ENCODE peak calls at places on chromosomes 12 and 14, in eight cellular contexts. V, C, B, D, Q, P, T and N are unnamed samples.

GRCh38 chr14:22821193-22822016 is 6.2 kb upstream of the SLC7A7 start:
- DNase-seq in Q (no peak), P (no peak), D (no peak), C (no peak), B (no peak), T (no peak), V (peak; percentile 60), N (no peak)

GRCh38 chr12:50542448-50542847 is 37.7 kb downstream of the DIP2B start:
- DNase-seq in P (no peak), B (peak; percentile 47), C (no peak), V (no peak), T (no peak), Q (no peak), D (no peak), N (no peak)

GRCh38 chr14:55417955-55418354 is 6.3 kb upstream of the ATG14 start:
- DNase-seq in C (no peak), D (no peak), T (no peak), V (no peak), Q (no peak), P (no peak), B (no peak), N (no peak)

GRCh38 chr12:64099430-64099829 is 122.7 kb downstream of the KICS2 start:
- DNase-seq in V (no peak), P (no peak), B (no peak), D (no peak), Q (no peak), C (no peak), T (no peak), N (no peak)

GRCh38 chr12:119964876-119965275 is 24.2 kb upstream of the BICDL1 start:
- DNase-seq in Q (no peak), D (no peak), B (no peak), T (no peak), C (no peak), V (no peak), P (no peak), N (no peak)

GRCh38 chr12:46977976-46978375 is 101.4 kb upstream of the PCED1B start:
- DNase-seq in C (no peak), T (no peak), D (no peak), B (no peak), P (no peak), Q (no peak), V (no peak), N (no peak)

GRCh38 chr12:114918535-114919233 is 234.7 kb upstream of the TBX3 start:
- DNase-seq in P (no peak), Q (no peak), T (no peak), C (no peak), B (no peak), D (no peak), V (no peak), N (no peak)

GRCh38 chr14:99363051-99363450 is 91.1 kb upstream of the BCL11B start:
- DNase-seq in T (no peak), V (no peak), P (no peak), D (no peak), B (no peak), C (no peak), Q (no peak), N (no peak)

GRCh38 chr14:24032727-24033418 is 18.9 kb upstream of the CARMIL3 start:
- DNase-seq in D (no peak), P (peak; percentile 69), Q (no peak), B (no peak), T (no peak), C (no peak), V (no peak), N (no peak)

GRCh38 chr12:2163172-2163927 is 110.6 kb downstream of the CACNA1C start:
- DNase-seq in C (no peak), P (peak; percentile 91), B (no peak), V (peak; percentile 91), Q (no peak), T (no peak), D (peak; percentile 94), N (no peak)

GRCh38 chr14:47674546-47675238 is 713 bp downstream of the MDGA2 start:
- DNase-seq in V (no peak), P (no peak), D (no peak), B (no peak), C (no peak), T (peak; percentile 26), Q (peak; percentile 65), N (peak; percentile 52)

GRCh38 chr12:112929715-112930114 is 8.6 kb upstream of the OAS3 start:
- DNase-seq in V (no peak), D (no peak), T (no peak), Q (no peak), B (no peak), P (no peak), C (no peak), N (no peak)

GRCh38 chr14:39395555-39396254 is 36.5 kb downstream of the FBXO33 start:
- DNase-seq in Q (no peak), P (no peak), B (no peak), D (no peak), T (no peak), V (no peak), C (no peak), N (no peak)

GRCh38 chr12:106123110-106123509 is 15.6 kb downstream of the NUAK1 start:
- DNase-seq in C (no peak), B (no peak), P (no peak), T (no peak), Q (no peak), D (no peak), V (no peak), N (no peak)

GRCh38 chr12:120759591-120760348 is 34.1 kb downstream of the ACADS start:
- DNase-seq in P (no peak), B (no peak), Q (no peak), C (no peak), T (no peak), D (no peak), V (no peak), N (no peak)

GRCh38 chr14:69247691-69248440 is 12.1 kb upstream of the GALNT16 start:
- DNase-seq in Q (no peak), V (no peak), P (peak; percentile 77), B (no peak), C (no peak), T (no peak), D (peak; percentile 75), N (no peak)

GRCh38 chr12:44582521-44582920 is 293.6 kb downstream of the NELL2 start:
- DNase-seq in Q (no peak), B (no peak), C (no peak), V (no peak), P (no peak), D (no peak), T (no peak), N (no peak)

DNA sequence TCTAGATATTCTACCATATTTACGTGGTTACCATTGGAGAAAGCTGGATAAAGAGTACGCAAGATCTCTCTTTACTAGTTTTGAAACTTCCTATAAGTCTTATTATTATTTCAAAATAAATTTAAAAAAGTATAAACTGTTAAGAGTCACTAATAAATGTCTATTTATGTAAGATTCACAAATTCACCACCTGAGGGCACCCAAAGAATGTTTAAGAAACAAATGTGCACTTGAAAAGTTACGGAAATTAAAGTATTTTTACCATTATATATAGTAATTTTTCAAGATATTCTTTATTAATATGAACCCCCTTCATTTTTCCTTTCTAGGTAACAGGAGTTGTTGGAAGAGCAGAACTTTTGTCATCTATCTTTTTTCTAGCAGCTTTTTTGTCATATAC is 11.9 kb downstream of the TMTC3 start:
- DNase-seq in C (no peak), Q (peak; percentile 9), P (no peak), B (peak; percentile 26), V (no peak), D (no peak), T (no peak), N (no peak)
- TF ChIP-seq CTCF in C (no peak), Q (peak; percentile 42), P (peak; percentile 20), B (no peak), V (no peak), D (no peak), T (no peak), N (peak; percentile 30)

GRCh38 chr12:6201199-6201608 is 1.0 kb downstream of the CD9 start:
- DNase-seq in B (no peak), Q (peak; percentile 35), T (no peak), C (no peak), D (no peak), V (peak; percentile 86), P (no peak), N (no peak)
- TF ChIP-seq CTCF in B (no peak), Q (no peak), T (no peak), C (no peak), D (no peak), V (no peak), P (no peak), N (no peak)

DNA sequence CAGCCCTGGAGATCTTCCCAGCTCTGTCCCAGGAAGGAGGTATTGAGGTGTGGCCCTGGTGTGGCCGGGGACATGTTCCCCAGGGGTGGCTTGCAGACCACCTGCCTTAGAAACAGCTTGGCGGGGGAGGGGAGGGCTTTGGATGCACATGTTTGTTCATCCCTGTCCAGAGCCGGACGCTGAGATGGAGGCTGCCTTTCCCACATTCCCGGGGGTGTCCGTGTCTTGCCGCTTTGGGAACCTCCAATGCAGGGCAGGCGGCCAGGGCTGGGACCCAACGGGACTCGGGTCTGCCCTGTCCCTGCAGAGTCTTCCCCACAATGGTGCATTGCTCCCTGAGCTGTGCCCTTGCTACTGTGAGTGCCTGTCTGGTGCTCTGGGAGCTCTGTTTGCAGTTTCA is 319.5 kb upstream of the SFSWAP start:
- DNase-seq in V (no peak), C (no peak), T (no peak), B (no peak), P (no peak), D (no peak), Q (no peak), N (no peak)
- TF ChIP-seq CTCF in V (no peak), C (no peak), T (no peak), B (no peak), P (no peak), D (no peak), Q (no peak), N (no peak)

GRCh38 chr12:110281549-110282342 is 699 bp downstream of the ATP2A2 start:
- DNase-seq in Q (no peak), B (peak; percentile 73), T (peak; percentile 35), C (peak; percentile 27), D (peak; percentile 74), V (peak; percentile 69), P (peak; percentile 40), N (peak; percentile 64)
- TF ChIP-seq CTCF in Q (no peak), B (no peak), T (no peak), C (no peak), D (no peak), V (no peak), P (peak; percentile 4), N (no peak)

GRCh38 chr14:51564986-51565604 is 86.6 kb upstream of the FRMD6 start:
- DNase-seq in P (no peak), C (no peak), V (no peak), D (no peak), Q (peak; percentile 9), B (no peak), T (no peak), N (no peak)
- TF ChIP-seq CTCF in P (no peak), C (no peak), V (no peak), D (no peak), Q (no peak), B (no peak), T (no peak), N (no peak)

DNA sequence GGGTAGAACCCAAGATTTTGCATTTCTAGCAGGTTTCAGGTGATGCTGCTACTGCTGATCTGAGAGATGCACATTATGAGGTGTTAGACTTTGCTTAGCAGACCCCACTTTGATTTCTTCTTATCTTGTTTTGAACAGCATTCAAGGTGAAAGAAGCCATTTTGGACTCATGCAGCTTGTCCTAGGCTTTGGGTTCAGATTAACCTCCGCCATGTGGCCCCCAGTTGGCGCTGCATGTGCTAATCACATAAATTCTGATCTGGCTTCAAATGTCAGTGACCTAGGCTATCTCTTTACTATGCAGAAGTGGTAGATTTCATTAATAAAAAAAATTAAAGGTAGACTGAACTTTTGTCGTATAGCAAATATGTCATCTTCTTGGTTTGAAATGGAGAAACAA is 89.8 kb upstream of the DYRK2 start:
- DNase-seq in T (no peak), P (no peak), B (no peak), V (no peak), C (no peak), D (no peak), Q (no peak), N (no peak)
- TF ChIP-seq CTCF in T (no peak), P (no peak), B (no peak), V (no peak), C (no peak), D (no peak), Q (no peak), N (no peak)